ENCODE peak calls at places on chromosomes 12 and 14, in five cellular contexts. O, E, B, M and T are unnamed samples.

GRCh38 chr12:79558924-79559469 is 131.8 kb downstream of the PAWR start:
- DNase-seq in O (no peak), E (no peak), B (no peak), M (no peak), T (no peak)

GRCh38 chr12:121404734-121405133 is 4.8 kb downstream of the RNF34 start:
- DNase-seq in O (peak), E (no peak), B (no peak), M (peak), T (no peak)

GRCh38 chr12:6962285-6963015 is 8.0 kb downstream of the PHB2 start:
- DNase-seq in O (peak), E (no peak), B (peak), M (peak), T (no peak)

GRCh38 chr12:28027328-28027727 is 54.8 kb upstream of the PTHLH start:
- DNase-seq in O (no peak), E (no peak), B (no peak), M (no peak), T (no peak)

GRCh38 chr12:91098942-91099341 is 12.4 kb downstream of the LUM start:
- DNase-seq in O (no peak), E (peak), B (no peak), M (no peak), T (no peak)

GRCh38 chr14:32711103-32711680 is 227.5 kb upstream of the NPAS3 start:
- DNase-seq in O (peak), E (peak), B (no peak), M (peak), T (no peak)

GRCh38 chr12:132597333-132598283 is 12.8 kb downstream of the LRCOL1 start:
- DNase-seq in O (no peak), E (no peak), B (no peak), M (no peak), T (no peak)

GRCh38 chr12:6530576-6531260 is 3.6 kb upstream of the GAPDH start:
- DNase-seq in O (no peak), E (no peak), B (no peak), M (no peak), T (no peak)

GRCh38 chr14:105540811-105541210 is 14.4 kb downstream of the TMEM121 start:
- DNase-seq in O (no peak), E (no peak), B (no peak), M (no peak), T (no peak)

GRCh38 chr14:71452535-71452934 is 479.7 kb upstream of the RGS6 start:
- DNase-seq in O (no peak), E (no peak), B (no peak), M (no peak), T (no peak)

GRCh38 chr14:49966304-49966809 is 73.5 kb downstream of the ARF6 start:
- DNase-seq in O (peak), E (no peak), B (no peak), M (no peak), T (no peak)

GRCh38 chr14:53473480-53473879 is 320.4 kb upstream of the DDHD1 start:
- DNase-seq in O (no peak), E (no peak), B (no peak), M (no peak), T (no peak)

GRCh38 chr14:23057757-23058653 is 685 bp upstream of the CDH24 start:
- DNase-seq in O (peak), E (peak), B (peak), M (peak), T (peak)

GRCh38 chr12:89893972-89894706 is 185.5 kb upstream of the ATP2B1 start:
- DNase-seq in O (no peak), E (no peak), B (no peak), M (no peak), T (no peak)

GRCh38 chr14:105290598-105291356 is 10.0 kb downstream of the BRF1 start:
- DNase-seq in O (no peak), E (no peak), B (no peak), M (no peak), T (no peak)

GRCh38 chr12:69933115-69933552 is 108.1 kb downstream of the MYRFL start:
- DNase-seq in O (no peak), E (no peak), B (no peak), M (no peak), T (no peak)

GRCh38 chr14:71701990-71702389 is 230.2 kb upstream of the RGS6 start:
- DNase-seq in O (no peak), E (no peak), B (no peak), M (no peak), T (no peak)

GRCh38 chr12:50749459-50749882 is 14.4 kb upstream of the ATF1 start:
- DNase-seq in O (no peak), E (no peak), B (no peak), M (no peak), T (no peak)

GRCh38 chr14:64960762-64961276 is 11.3 kb downstream of the RAB15 start:
- DNase-seq in O (peak), E (no peak), B (no peak), M (no peak), T (no peak)

GRCh38 chr12:62882696-62883095 is 52.3 kb downstream of the PPM1H start:
- DNase-seq in O (no peak), E (no peak), B (no peak), M (no peak), T (no peak)

GRCh38 chr14:26761532-26761931 is 163.7 kb upstream of the NOVA1 start:
- DNase-seq in O (peak), E (no peak), B (no peak), M (no peak), T (no peak)

GRCh38 chr14:97459180-97459579 is 662.0 kb downstream of the VRK1 start:
- DNase-seq in O (no peak), E (no peak), B (no peak), M (no peak), T (no peak)

GRCh38 chr12:64221656-64222010 is 463 bp downstream of the KICS2 start:
- DNase-seq in O (peak), E (peak), B (peak), M (peak), T (peak)

GRCh38 chr12:1869145-1869544 is 48.8 kb downstream of the LRTM2 start:
- DNase-seq in O (no peak), E (no peak), B (no peak), M (no peak), T (no peak)

GRCh38 chr12:9066183-9066623 is 49.5 kb downstream of the A2M start:
- DNase-seq in O (no peak), E (no peak), B (no peak), M (no peak), T (no peak)

GRCh38 chr14:51328942-51329350 is 88.9 kb downstream of the TMX1 start:
- DNase-seq in O (no peak), E (no peak), B (no peak), M (no peak), T (no peak)

GRCh38 chr12:53493610-53494391 is 5.5 kb downstream of the MAP3K12 start:
- DNase-seq in O (no peak), E (no peak), B (no peak), M (no peak), T (no peak)

GRCh38 chr14:53596845-53597525 is 359.6 kb downstream of the BMP4 start:
- DNase-seq in O (no peak), E (no peak), B (no peak), M (no peak), T (no peak)

GRCh38 chr12:3054993-3055711 is 22.0 kb upstream of the TSPAN9 start:
- DNase-seq in O (no peak), E (peak), B (no peak), M (no peak), T (no peak)

GRCh38 chr12:86256169-86256568 is at the start of gene MGAT4C:
- DNase-seq in O (no peak), E (no peak), B (no peak), M (no peak), T (no peak)

GRCh38 chr14:50955373-50956043 is 11.2 kb upstream of the PYGL start:
- DNase-seq in O (no peak), E (peak), B (peak), M (peak), T (no peak)

GRCh38 chr12:132277374-132277801 is 52.0 kb downstream of the GALNT9 start:
- DNase-seq in O (no peak), E (no peak), B (no peak), M (no peak), T (no peak)

GRCh38 chr12:109189291-109189690 is 72.9 kb downstream of the ACACB start:
- DNase-seq in O (no peak), E (no peak), B (no peak), M (no peak), T (no peak)

GRCh38 chr12:109191621-109192250 is 75.3 kb downstream of the ACACB start:
- DNase-seq in O (no peak), E (no peak), B (no peak), M (no peak), T (no peak)

GRCh38 chr12:109193896-109194295 is 77.5 kb downstream of the ACACB start:
- DNase-seq in O (no peak), E (no peak), B (no peak), M (no peak), T (no peak)

GRCh38 chr12:109196332-109196731 is 79.9 kb downstream of the ACACB start:
- DNase-seq in O (no peak), E (no peak), B (no peak), M (no peak), T (no peak)

DNA sequence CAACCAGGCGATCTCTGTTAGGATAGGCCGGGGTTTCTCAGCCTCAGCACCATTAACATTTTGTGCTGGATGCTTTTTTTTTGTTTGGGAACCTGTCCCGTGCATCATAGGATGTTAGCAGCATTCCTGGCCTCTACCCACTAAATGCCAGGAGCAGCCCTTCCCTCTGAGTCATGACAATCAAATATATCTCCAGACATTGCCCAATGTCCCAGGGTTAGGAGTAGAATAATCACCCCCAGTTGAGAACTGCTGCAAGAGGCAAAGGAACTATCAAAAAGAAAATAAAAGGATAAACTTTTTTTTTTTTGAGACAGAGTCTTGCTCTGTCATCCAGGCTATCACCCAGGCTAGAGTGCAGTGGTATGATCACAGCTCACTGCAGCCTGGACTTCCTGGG is 76.0 kb downstream of the ACACB start:
- DNase-seq in O (no peak), E (no peak), B (no peak), M (no peak), T (no peak)
- H3K27ac ChIP-seq in O (no peak), E (peak), B (no peak), M (no peak), T (no peak)

DNA sequence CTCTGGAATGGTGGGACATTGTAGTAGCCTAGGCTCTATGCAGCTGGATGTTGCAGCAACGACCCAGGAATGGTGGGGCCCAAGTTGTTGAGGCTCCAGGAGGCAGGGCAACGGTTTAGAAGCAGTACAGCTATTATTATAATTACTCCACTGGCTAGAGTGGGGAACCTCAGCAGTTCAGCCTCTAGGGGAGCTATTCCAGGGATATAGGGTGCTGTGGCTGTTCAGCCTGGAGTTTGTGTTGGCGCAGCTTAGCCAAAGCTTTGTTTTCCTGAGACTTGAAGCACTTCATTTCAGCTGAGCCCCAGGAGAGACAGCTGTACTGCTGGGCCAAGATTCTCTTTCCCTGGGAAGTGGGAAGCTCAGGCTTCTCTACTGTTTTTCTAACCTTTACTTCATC is 1023.0 kb upstream of the ATXN7L3B start:
- DNase-seq in O (no peak), E (no peak), B (no peak), M (no peak), T (no peak)
- TF ChIP-seq CTCF in O (no peak), E (no peak), B (no peak), M (no peak), T (no peak)

DNA sequence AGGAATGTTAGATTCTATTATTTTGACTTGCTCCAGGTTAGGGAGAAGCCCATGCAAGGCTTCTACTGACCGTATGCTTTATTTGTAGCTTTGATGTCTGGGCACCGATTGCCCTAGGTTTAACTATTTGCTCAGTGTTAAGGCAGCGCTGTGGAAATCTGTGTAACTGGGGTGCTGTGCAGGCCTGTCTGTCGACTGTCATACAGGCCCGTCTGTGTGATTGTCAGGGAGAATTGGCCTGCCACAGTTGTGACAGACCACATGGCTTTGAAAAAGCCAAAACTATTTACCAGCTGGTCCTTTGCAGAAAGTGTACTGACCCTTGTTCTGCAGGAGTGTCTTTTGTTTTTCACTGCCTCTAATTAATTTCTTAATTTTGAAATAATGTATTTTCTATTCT is 99.2 kb upstream of the EVL start:
- DNase-seq in O (no peak), E (no peak), B (no peak), M (no peak), T (no peak)
- H3K27ac ChIP-seq in O (no peak), E (no peak), B (no peak), M (no peak), T (no peak)

GRCh38 chr14:96297000-96297399 is 41.0 kb downstream of the BDKRB1 start:
- DNase-seq in O (no peak), E (no peak), B (no peak), M (no peak), T (no peak)
- TF ChIP-seq CTCF in O (peak), E (peak), B (no peak), M (peak), T (peak)

DNA sequence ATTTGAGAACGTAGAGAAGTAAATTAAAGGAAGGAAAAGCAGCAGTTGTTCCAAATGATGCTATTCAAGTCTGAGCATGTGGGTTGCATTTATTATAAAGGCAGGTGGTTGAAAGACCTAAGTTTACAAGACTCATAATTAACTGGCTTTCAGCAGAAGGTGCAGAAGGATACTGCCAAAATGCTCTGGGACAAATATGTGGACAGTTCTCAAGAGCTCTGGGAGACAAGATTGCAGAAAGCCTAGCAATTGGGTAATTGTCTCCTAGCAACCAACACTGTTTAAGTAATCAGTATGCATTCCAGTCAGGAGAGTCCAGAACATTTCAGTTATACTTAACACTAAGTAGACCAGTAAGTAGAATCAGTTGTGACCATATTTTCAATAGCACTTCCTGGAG is 131.5 kb downstream of the GPR135 start:
- DNase-seq in O (no peak), E (peak), B (peak), M (no peak), T (no peak)
- H3K27ac ChIP-seq in O (peak), E (peak), B (peak), M (no peak), T (no peak)

GRCh38 chr12:94872671-94873367 is 130.7 kb downstream of the NDUFA12 start:
- DNase-seq in O (no peak), E (no peak), B (no peak), M (peak), T (no peak)

GRCh38 chr12:94873368-94874085 is 130.0 kb downstream of the NDUFA12 start:
- DNase-seq in O (no peak), E (no peak), B (no peak), M (peak), T (no peak)

GRCh38 chr12:94874986-94875312 is 128.5 kb downstream of the NDUFA12 start:
- DNase-seq in O (no peak), E (no peak), B (no peak), M (peak), T (no peak)

GRCh38 chr12:94874086-94874985 is 129.2 kb downstream of the NDUFA12 start:
- DNase-seq in O (no peak), E (no peak), B (no peak), M (no peak), T (no peak)

GRCh38 chr12:94875525-94875924 is 128.0 kb downstream of the NDUFA12 start:
- DNase-seq in O (no peak), E (no peak), B (no peak), M (no peak), T (no peak)
- TF ChIP-seq CTCF in O (no peak), E (no peak), B (no peak), M (no peak), T (no peak)

GRCh38 chr12:24695657-24696329 is 253.1 kb downstream of the BCAT1 start:
- DNase-seq in O (no peak), E (no peak), B (no peak), M (no peak), T (no peak)
- H3K27ac ChIP-seq in O (no peak), E (no peak), B (no peak), M (no peak), T (no peak)

GRCh38 chr12:13208533-13209278 is 12.2 kb downstream of the EMP1 start:
- DNase-seq in O (no peak), E (no peak), B (no peak), M (no peak), T (no peak)
- TF ChIP-seq CTCF in O (no peak), E (peak), B (peak), M (peak), T (peak)

GRCh38 chr14:75188520-75189267 is 12.3 kb upstream of the TMED10 start:
- DNase-seq in O (no peak), E (peak), B (peak), M (no peak), T (no peak)
- H3K27ac ChIP-seq in O (no peak), E (peak), B (no peak), M (peak), T (no peak)

GRCh38 chr12:126349383-126349782 is 1284.1 kb downstream of the AACS start:
- DNase-seq in O (no peak), E (no peak), B (no peak), M (no peak), T (no peak)

GRCh38 chr12:126342866-126343265 is 1277.6 kb downstream of the AACS start:
- DNase-seq in O (no peak), E (no peak), B (no peak), M (no peak), T (no peak)

GRCh38 chr12:126343352-126343751 is 1278.1 kb downstream of the AACS start:
- DNase-seq in O (no peak), E (no peak), B (no peak), M (no peak), T (no peak)

GRCh38 chr12:126346087-126346486 is 1280.9 kb downstream of the AACS start:
- DNase-seq in O (no peak), E (no peak), B (no peak), M (no peak), T (no peak)

DNA sequence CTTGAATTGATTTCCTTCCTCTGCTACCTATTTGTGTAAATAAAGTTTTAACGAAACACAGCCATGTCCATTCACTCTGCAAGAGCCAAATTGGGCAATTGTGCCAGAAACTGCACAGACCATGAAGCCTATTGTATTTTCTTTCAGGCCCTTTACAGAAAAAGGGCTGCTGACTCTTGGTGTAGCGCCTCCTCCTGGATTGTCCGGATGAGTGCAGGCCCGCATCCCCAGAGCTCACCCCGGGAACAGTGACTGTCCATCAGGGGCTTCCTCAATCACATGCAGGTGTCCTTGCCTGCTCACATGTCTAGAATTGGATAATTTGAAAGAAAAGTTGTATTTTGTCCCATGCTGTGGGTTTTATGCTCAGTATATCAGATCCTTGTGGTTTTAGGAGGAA is 1282.2 kb downstream of the AACS start:
- DNase-seq in O (no peak), E (no peak), B (no peak), M (no peak), T (no peak)
- TF ChIP-seq CTCF in O (no peak), E (no peak), B (no peak), M (no peak), T (no peak)